ENCODE peak calls at places on chromosome 15, in four cellular contexts. A is occipital lobe, U is GM23338, F is HTR-8/SVneo. T is an unnamed sample.

GRCh38 chr15:33013827-33014445 is 180.6 kb downstream of the FMN1 start:
- DNase-seq in A (no peak), F (peak; percentile 36), U (no peak), T (peak; percentile 80)

GRCh38 chr15:85393206-85393605 is 12.8 kb downstream of the AKAP13 start:
- DNase-seq in U (no peak), A (no peak), F (no peak), T (no peak)

GRCh38 chr15:78993931-78994530 is 49.2 kb upstream of the CTSH start:
- DNase-seq in U (no peak), F (no peak), A (no peak), T (no peak)

GRCh38 chr15:101810905-101811304 is 1.1 kb upstream of the OR4F15 start:
- DNase-seq in U (peak; percentile 51), F (peak; percentile 1), A (no peak), T (no peak)

GRCh38 chr15:33994005-33994615 is 25.8 kb downstream of the CHRM5 start:
- DNase-seq in U (peak; percentile 76), F (no peak), A (no peak), T (peak; percentile 29)

GRCh38 chr15:73600413-73601050 is 32.7 kb downstream of the NPTN start:
- DNase-seq in U (no peak), A (no peak), F (no peak), T (no peak)

GRCh38 chr15:72907733-72908132 is 124.2 kb upstream of the ADPGK start:
- DNase-seq in F (no peak), U (no peak), A (no peak), T (no peak)

GRCh38 chr15:48899793-48900192 is 21.9 kb downstream of the EID1 start:
- DNase-seq in U (no peak), F (no peak), A (no peak), T (no peak)

GRCh38 chr15:69424748-69425413 is 10.7 kb downstream of the KIF23 start:
- DNase-seq in A (no peak), F (no peak), U (no peak), T (no peak)

GRCh38 chr15:73683624-73684536 is at the start of gene CD276:
- DNase-seq in U (peak; percentile 81), A (no peak), F (peak; percentile 68), T (peak; percentile 61)

GRCh38 chr15:28891588-28891987 is 5.8 kb downstream of the APBA2 start:
- DNase-seq in U (no peak), A (no peak), F (no peak), T (no peak)

GRCh38 chr15:50135123-50135541 is 16.1 kb upstream of the ATP8B4 start:
- DNase-seq in F (no peak), U (no peak), A (no peak), T (peak; percentile 78)

GRCh38 chr15:74430510-74430951 is 3.2 kb downstream of the SEMA7A start:
- DNase-seq in U (no peak), F (no peak), A (no peak), T (no peak)

GRCh38 chr15:49235446-49236207 is 65.6 kb downstream of the GALK2 start:
- DNase-seq in A (peak; percentile 48), U (peak; percentile 83), F (peak; percentile 41), T (peak; percentile 91)

GRCh38 chr15:32659340-32659831 is 17.9 kb downstream of the SCG5 start:
- DNase-seq in U (no peak), F (no peak), A (no peak), T (peak; percentile 43)

GRCh38 chr15:99526174-99526573 is 39.6 kb upstream of the MEF2A start:
- DNase-seq in F (no peak), A (no peak), U (no peak), T (no peak)

GRCh38 chr15:67840747-67841634 is 1.1 kb upstream of the RNU6-1 start:
- DNase-seq in F (no peak), U (no peak), A (peak; percentile 21), T (peak; percentile 17)

T was measured in HCEC 1CT.